ENCODE peak calls at places on chromosomes 7 and 10, in six cellular contexts. X, E, P, T, H and S are unnamed samples.

GRCh38 chr10:24988831-24989769 is 26.9 kb downstream of the ENKUR start:
- DNase-seq in X (no peak), E (no peak), P (no peak), T (no peak), H (no peak), S (no peak)

GRCh38 chr7:36942062-36942461 is 217.8 kb upstream of the AOAH start:
- DNase-seq in X (no peak), E (no peak), P (no peak), T (no peak), H (peak), S (no peak)

GRCh38 chr10:76231258-76231934 is 800.0 kb downstream of the LRMDA start:
- DNase-seq in X (no peak), E (peak), P (peak), T (peak), H (no peak), S (peak)

GRCh38 chr7:117718116-117718515 is 155.1 kb downstream of the CTTNBP2 start:
- DNase-seq in X (no peak), E (no peak), P (no peak), T (no peak), H (no peak), S (no peak)

GRCh38 chr10:54133201-54133600 is 667.8 kb downstream of the PCDH15 start:
- DNase-seq in X (no peak), E (no peak), P (peak), T (no peak), H (no peak), S (no peak)

GRCh38 chr7:18420758-18421157 is 74.8 kb upstream of the HDAC9 start:
- DNase-seq in X (no peak), E (no peak), P (no peak), T (peak), H (no peak), S (no peak)

GRCh38 chr7:22628112-22628511 is 98.9 kb upstream of the IL6 start:
- DNase-seq in X (no peak), E (no peak), P (no peak), T (no peak), H (no peak), S (no peak)

GRCh38 chr10:84173543-84173942 is at the start of gene GPR15LG:
- DNase-seq in X (no peak), E (peak), P (no peak), T (no peak), H (no peak), S (no peak)

GRCh38 chr10:5523796-5524574 is 776 bp upstream of the CALML3 start:
- DNase-seq in X (no peak), E (peak), P (no peak), T (no peak), H (no peak), S (peak)

GRCh38 chr7:107694395-107694794 is 33.8 kb downstream of the SLC26A4 start:
- DNase-seq in X (no peak), E (no peak), P (no peak), T (peak), H (no peak), S (no peak)

GRCh38 chr7:77765906-77766800 is 32.1 kb downstream of the TMEM60 start:
- DNase-seq in X (no peak), E (no peak), P (peak), T (peak), H (peak), S (no peak)

GRCh38 chr10:28554952-28555351 is 22.0 kb downstream of the WAC start:
- DNase-seq in X (no peak), E (no peak), P (no peak), T (no peak), H (no peak), S (no peak)

GRCh38 chr7:106313966-106314365 is 29.2 kb upstream of the NAMPT start:
- DNase-seq in X (no peak), E (no peak), P (no peak), T (no peak), H (no peak), S (no peak)

GRCh38 chr7:100157334-100158228 is 942 bp downstream of the TRAPPC14 start:
- DNase-seq in X (no peak), E (peak), P (peak), T (peak), H (peak), S (peak)

GRCh38 chr10:90859321-90859751 is 1.5 kb upstream of the HTR7 start:
- DNase-seq in X (peak), E (no peak), P (no peak), T (peak), H (peak), S (no peak)
- H3K9ac ChIP-seq in X (peak), E (no peak), P (no peak), T (no peak), H (no peak), S (no peak)

DNA sequence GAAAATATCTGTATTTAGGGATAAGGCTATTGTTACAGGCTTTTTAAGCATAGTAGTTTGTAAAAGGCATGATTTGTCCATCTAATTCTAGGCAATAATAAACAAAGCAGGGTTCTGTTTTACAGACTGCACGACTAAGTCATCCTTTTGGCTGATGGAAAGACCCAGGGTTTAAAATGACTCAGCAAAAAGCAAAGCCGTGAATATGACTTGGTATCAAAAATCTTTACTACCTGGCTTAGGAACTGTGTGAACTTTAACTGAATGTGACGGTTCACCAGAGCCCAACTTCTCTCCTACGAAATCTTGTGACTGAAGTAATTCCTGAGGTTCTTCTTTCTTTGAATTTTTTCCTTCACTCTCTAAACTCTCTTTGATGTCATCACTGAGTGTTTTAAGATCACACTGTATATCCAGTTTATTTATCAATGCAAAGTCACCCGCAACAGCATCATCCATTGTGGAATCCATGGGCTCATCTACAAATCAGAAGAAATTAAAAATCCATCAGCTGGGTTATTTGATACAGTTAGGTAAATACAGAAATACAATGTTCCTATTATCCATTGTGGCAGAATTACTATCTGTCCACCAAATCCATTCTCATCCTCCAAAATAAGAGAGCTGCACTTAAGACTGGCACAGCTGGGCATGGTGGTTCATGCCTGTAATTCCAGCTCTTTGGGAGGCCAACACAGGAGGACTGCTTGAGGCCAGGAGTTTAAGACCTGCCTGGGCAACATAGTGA is 17.0 kb downstream of the ATE1 start:
- DNase-seq in X (no peak), E (no peak), P (no peak), T (peak), H (no peak), S (no peak)
- H3K9ac ChIP-seq in X (no peak), E (no peak), P (no peak), T (no peak), H (no peak), S (no peak)

DNA sequence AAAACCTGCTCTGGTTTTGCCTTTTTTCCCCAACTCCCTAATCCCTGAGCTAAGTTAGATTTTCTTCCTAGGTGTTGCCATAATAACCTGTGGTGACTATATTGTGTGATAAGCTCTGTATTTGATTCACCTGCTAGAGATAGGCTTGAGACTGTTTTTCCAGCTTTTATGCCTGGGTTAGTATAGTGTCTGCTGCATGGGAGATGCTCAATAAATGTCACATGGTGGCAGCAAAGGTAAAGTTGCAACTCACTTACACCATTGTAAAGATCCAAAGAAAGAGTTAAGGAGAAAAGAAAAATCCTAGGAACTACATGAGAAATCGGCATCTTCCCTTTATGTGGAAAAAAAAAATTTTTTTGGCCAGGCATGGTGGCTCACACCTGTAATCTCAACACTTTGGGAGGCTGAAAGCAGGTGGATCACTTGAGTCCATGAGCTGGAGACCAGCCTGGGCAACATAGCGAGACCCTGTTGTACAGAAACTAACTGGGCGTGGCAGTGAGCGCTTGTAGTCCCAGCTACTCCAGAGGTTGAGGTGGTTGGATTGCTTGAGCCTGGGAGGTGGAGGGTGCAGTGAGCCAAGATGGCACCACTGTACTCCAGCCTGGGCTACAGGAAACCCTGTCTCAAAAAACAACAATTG is 3.7 kb downstream of the CCNJ start:
- DNase-seq in X (no peak), E (no peak), P (no peak), T (no peak), H (peak), S (no peak)
- H3K9ac ChIP-seq in X (no peak), E (no peak), P (no peak), T (no peak), H (no peak), S (no peak)

DNA sequence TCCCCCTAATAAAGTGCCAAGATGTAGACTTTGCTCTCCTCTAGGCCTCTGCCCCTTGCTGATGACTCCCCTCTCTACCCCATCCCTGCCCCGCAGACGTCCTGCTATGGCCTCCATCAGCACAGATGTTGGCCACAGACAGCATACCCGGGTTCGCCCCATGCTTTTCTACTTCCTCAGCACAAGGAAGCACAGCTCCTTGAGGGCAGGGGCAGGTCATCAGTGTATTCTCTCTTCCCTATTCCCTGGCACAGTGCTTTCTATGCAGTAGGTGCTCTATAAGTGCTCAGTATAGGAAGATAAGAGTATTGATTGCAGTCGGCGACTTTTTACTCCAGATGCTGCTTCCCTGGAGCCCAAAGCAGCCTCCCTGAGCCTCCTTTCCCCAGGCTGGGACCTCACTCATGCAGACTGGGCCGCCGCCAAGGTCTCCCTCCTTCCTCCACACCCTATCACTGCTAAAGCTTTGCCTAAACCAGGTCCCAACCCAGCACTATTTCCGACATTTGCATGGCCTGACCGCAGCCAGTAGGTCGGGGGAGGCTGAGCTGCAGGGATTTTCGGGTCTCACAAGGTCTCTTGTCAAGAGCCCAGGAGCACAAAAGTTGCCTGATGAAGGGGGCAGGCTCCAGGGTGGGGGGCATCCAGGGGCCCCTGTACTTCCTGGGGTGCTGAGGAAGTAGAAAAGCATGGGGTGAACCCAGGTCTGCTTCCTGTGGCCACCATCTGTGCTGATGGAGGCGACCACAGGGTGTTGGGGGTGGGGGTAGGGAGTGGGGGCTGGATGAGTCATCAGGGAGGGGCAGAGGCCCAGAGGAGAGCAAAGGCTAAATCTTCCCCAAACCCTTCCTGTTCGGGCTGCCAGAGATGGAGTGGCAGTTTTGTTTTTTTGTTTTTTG is 8.0 kb downstream of the CALHM3 start:
- DNase-seq in X (no peak), E (peak), P (no peak), T (no peak), H (no peak), S (peak)
- H3K9ac ChIP-seq in X (no peak), E (no peak), P (no peak), T (no peak), H (no peak), S (no peak)

GRCh38 chr10:131996508-131997365 is 15.0 kb upstream of the BNIP3 start:
- DNase-seq in X (no peak), E (peak), P (no peak), T (no peak), H (no peak), S (no peak)

GRCh38 chr10:131998050-131998844 is 16.5 kb upstream of the BNIP3 start:
- DNase-seq in X (no peak), E (no peak), P (no peak), T (no peak), H (peak), S (no peak)

GRCh38 chr10:131997366-131998049 is 15.8 kb upstream of the BNIP3 start:
- DNase-seq in X (no peak), E (peak), P (peak), T (peak), H (peak), S (peak)

GRCh38 chr10:132001238-132001977 is 19.7 kb upstream of the BNIP3 start:
- DNase-seq in X (no peak), E (peak), P (no peak), T (peak), H (peak), S (peak)

GRCh38 chr10:131998845-131999681 is 17.3 kb upstream of the BNIP3 start:
- DNase-seq in X (no peak), E (peak), P (no peak), T (no peak), H (peak), S (no peak)
- H3K9ac ChIP-seq in X (no peak), E (peak), P (no peak), T (no peak), H (peak), S (no peak)

GRCh38 chr7:921581-922333 is 32.7 kb downstream of the ADAP1 start:
- DNase-seq in X (no peak), E (no peak), P (no peak), T (no peak), H (no peak), S (no peak)
- H3K9ac ChIP-seq in X (no peak), E (no peak), P (no peak), T (no peak), H (no peak), S (no peak)

DNA sequence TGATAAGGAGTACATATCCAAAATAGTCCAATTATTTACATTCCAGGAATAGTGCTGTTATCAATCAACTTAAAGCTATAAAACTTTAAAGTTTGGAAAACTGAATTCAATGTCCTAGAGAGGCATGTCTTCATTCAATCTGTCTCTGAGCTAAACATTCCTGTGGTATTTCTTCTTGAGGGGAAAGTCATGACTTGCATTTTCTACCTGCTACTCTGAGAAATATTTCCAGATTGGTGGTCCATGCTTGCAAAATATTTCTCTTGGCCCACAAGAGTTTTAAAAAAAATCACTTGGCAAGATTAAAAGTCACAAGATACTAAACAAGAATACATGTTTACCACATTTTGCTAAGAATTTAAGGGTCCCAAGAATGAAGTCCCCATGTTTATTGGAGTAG is 63.6 kb upstream of the HGF start:
- DNase-seq in X (no peak), E (no peak), P (no peak), T (peak), H (no peak), S (no peak)
- H3K9ac ChIP-seq in X (no peak), E (no peak), P (no peak), T (no peak), H (no peak), S (no peak)